ENCODE peak calls at places on chromosomes 13 and 19, in five cellular contexts. H, I, K, M and V are unnamed samples.

GRCh38 chr13:106755542-106755941 is 187.6 kb upstream of the ARGLU1 start:
- DNase-seq in H (no peak), I (no peak), K (no peak), M (no peak), V (no peak)

GRCh38 chr19:30455881-30456280 is 83.7 kb downstream of the ZNF536 start:
- DNase-seq in H (no peak), I (no peak), K (no peak), M (no peak), V (no peak)

GRCh38 chr13:39209731-39210633 is 171.7 kb downstream of the NHLRC3 start:
- DNase-seq in H (no peak), I (no peak), K (no peak), M (no peak), V (no peak)

GRCh38 chr19:38199340-38199739 is 24.7 kb downstream of the DPF1 start:
- DNase-seq in H (no peak), I (no peak), K (no peak), M (no peak), V (no peak)

GRCh38 chr13:24997367-24997967 is 98.5 kb upstream of the PABPC3 start:
- DNase-seq in H (peak; percentile 69), I (peak; percentile 34), K (no peak), M (peak; percentile 28), V (peak; percentile 30)

GRCh38 chr19:17873661-17874422 is 2.1 kb downstream of the SLC5A5 start:
- DNase-seq in H (peak; percentile 72), I (no peak), K (peak; percentile 63), M (no peak), V (peak; percentile 86)

GRCh38 chr13:114035583-114036501 is 62.0 kb upstream of the C13orf46 start:
- DNase-seq in H (no peak), I (peak; percentile 39), K (no peak), M (peak; percentile 40), V (no peak)

GRCh38 chr13:44417876-44418275 is 44.3 kb downstream of the SERP2 start:
- DNase-seq in H (no peak), I (no peak), K (no peak), M (no peak), V (no peak)

GRCh38 chr19:4580961-4581380 is 21.5 kb upstream of the SEMA6B start:
- DNase-seq in H (no peak), I (no peak), K (no peak), M (no peak), V (no peak)

GRCh38 chr13:76944457-76944856 is 3.9 kb upstream of the ACOD1 start:
- DNase-seq in H (no peak), I (peak; percentile 65), K (no peak), M (peak; percentile 58), V (no peak)

GRCh38 chr19:17775245-17775927 is 19.6 kb upstream of the B3GNT3 start:
- DNase-seq in H (peak; percentile 71), I (peak; percentile 37), K (no peak), M (peak; percentile 9), V (no peak)

GRCh38 chr13:76969488-76970365 is 21.4 kb downstream of the ACOD1 start:
- DNase-seq in H (no peak), I (peak; percentile 10), K (no peak), M (peak; percentile 10), V (no peak)

GRCh38 chr13:99582511-99582910 is 81.2 kb downstream of the TM9SF2 start:
- DNase-seq in H (no peak), I (no peak), K (no peak), M (no peak), V (no peak)

GRCh38 chr13:114339779-114340534 is 25.7 kb downstream of the CHAMP1 start:
- DNase-seq in H (peak; percentile 59), I (peak; percentile 57), K (no peak), M (peak; percentile 66), V (no peak)

GRCh38 chr13:110400786-110401533 is 93.9 kb downstream of the COL4A2 start:
- DNase-seq in H (no peak), I (peak; percentile 95), K (no peak), M (peak; percentile 96), V (no peak)

GRCh38 chr19:58154287-58154678 is 3.7 kb upstream of the ZNF329 start:
- DNase-seq in H (peak; percentile 24), I (peak; percentile 42), K (no peak), M (peak; percentile 50), V (peak; percentile 17)

GRCh38 chr19:5078666-5079409 is 109.9 kb downstream of the KDM4B start:
- DNase-seq in H (no peak), I (no peak), K (no peak), M (no peak), V (no peak)

GRCh38 chr13:40484981-40485380 is 181.5 kb downstream of the FOXO1 start:
- DNase-seq in H (peak; percentile 15), I (no peak), K (no peak), M (no peak), V (no peak)

GRCh38 chr13:99922631-99923404 is 48.7 kb downstream of the ZIC5 start:
- DNase-seq in H (peak; percentile 89), I (no peak), K (peak; percentile 72), M (no peak), V (no peak)

GRCh38 chr13:113509989-113510388 is 19.5 kb upstream of the DCUN1D2 start:
- DNase-seq in H (no peak), I (no peak), K (no peak), M (no peak), V (no peak)

GRCh38 chr19:56964526-56964925 is 124.0 kb upstream of the PEG3 start:
- DNase-seq in H (no peak), I (no peak), K (no peak), M (no peak), V (no peak)

GRCh38 chr19:14002571-14003278 is 3.4 kb downstream of the RFX1 start:
- DNase-seq in H (no peak), I (no peak), K (no peak), M (no peak), V (peak; percentile 14)

GRCh38 chr19:11324079-11324661 is 15.3 kb downstream of the RAB3D start:
- DNase-seq in H (peak; percentile 78), I (peak; percentile 99), K (peak; percentile 62), M (peak; percentile 97), V (peak; percentile 70)

GRCh38 chr19:4814625-4815425 is 16.7 kb downstream of the TICAM1 start:
- DNase-seq in H (no peak), I (peak; percentile 64), K (no peak), M (peak; percentile 95), V (no peak)

GRCh38 chr19:43700368-43701015 is 15.4 kb upstream of the IRGC start:
- DNase-seq in H (peak; percentile 67), I (peak; percentile 76), K (no peak), M (peak; percentile 67), V (no peak)

GRCh38 chr19:43697295-43697694 is 18.6 kb upstream of the IRGC start:
- DNase-seq in H (no peak), I (no peak), K (no peak), M (no peak), V (no peak)

GRCh38 chr19:43704002-43704705 is 11.7 kb upstream of the IRGC start:
- DNase-seq in H (peak; percentile 44), I (no peak), K (no peak), M (no peak), V (no peak)

GRCh38 chr19:43695985-43696729 is 19.7 kb upstream of the IRGC start:
- DNase-seq in H (no peak), I (no peak), K (no peak), M (no peak), V (no peak)

DNA sequence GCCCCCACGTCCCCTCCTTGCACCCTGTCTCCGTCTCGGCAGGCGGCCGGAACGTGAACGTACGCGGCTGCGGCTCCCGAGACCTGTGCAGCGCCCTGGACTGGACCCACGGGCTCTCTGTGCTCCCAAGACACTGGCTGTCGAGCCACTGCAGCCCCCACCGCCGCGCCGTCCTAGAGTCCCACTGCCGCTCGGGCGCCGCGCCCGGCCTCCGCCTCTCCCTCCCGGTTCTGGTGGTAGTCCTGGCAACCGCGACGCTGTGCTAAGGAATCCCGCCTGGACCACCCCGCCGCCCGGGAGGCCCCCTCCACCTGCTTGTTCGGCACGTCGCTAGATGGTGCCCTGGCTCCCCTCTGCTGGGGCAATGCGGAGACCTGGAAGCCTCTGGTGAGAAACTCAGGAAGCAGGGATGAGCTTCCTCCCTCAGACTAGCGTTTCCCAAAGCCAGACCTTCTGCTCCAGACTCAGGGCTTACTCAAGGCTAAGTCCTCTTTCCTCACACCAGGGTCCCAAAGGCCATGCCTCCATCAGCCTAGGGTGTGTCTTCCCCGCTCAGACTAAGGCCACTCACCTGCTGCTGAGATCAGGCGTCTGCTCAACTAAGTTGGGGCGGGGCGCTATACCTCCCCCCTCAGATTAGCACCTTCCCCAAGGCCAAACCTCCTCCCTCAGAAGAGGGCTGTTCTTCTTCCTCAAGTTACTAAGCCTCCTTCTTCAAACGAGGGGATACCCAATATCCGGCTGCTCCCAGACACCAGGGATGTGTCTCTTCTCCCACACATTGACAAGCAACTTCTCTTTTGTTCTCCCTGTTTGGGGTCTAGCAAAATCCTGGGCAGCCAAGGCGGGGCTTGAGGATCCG is 16.1 kb upstream of the IRGC start:
- DNase-seq in H (peak; percentile 45), I (peak; percentile 22), K (peak; percentile 68), M (no peak), V (no peak)
- TF ChIP-seq CTCF in H (no peak), I (no peak), K (no peak), M (no peak), V (no peak)

GRCh38 chr13:41811588-41812021 is 149.3 kb downstream of the VWA8 start:
- DNase-seq in H (no peak), I (peak; percentile 20), K (no peak), M (no peak), V (peak; percentile 12)
- TF ChIP-seq CTCF in H (no peak), I (no peak), K (no peak), M (no peak), V (no peak)

GRCh38 chr19:16627194-16627927 is 643 bp downstream of the MED26 start:
- DNase-seq in H (peak; percentile 23), I (peak; percentile 39), K (no peak), M (peak; percentile 14), V (no peak)
- TF ChIP-seq CTCF in H (no peak), I (no peak), K (no peak), M (no peak), V (no peak)

DNA sequence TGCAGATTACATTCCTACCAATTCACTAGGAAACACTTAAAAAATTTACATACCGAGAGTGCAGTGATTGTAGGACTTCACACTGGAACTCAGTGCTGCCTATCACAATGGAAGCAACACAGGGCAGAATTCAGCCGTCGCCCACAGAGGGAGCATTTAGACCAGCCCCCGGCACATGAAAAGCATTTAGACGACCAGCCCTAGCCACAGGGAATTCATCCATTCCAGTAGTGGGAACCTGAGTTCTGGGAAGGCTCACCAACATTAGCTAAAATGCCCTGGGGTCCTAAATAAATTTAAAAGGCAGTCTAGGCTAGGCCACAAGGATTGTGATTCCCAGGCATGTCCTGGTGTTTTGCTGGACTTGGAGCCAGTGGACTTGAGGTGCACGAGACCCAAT is 155.2 kb downstream of the LIG4 start:
- DNase-seq in H (no peak), I (no peak), K (no peak), M (no peak), V (no peak)
- TF ChIP-seq CTCF in H (no peak), I (no peak), K (no peak), M (no peak), V (no peak)

GRCh38 chr19:49213791-49214190 is 56.2 kb downstream of the TRPM4 start:
- DNase-seq in H (no peak), I (no peak), K (no peak), M (no peak), V (no peak)
- TF ChIP-seq CTCF in H (no peak), I (no peak), K (peak; percentile 8), M (no peak), V (no peak)

GRCh38 chr13:34076943-34077703 is 259.2 kb downstream of the RFC3 start:
- DNase-seq in H (no peak), I (peak; percentile 37), K (no peak), M (peak; percentile 73), V (no peak)
- TF ChIP-seq CTCF in H (peak; percentile 5), I (peak; percentile 65), K (peak; percentile 54), M (peak; percentile 72), V (peak; percentile 47)

GRCh38 chr19:47430041-47430802 is 10.9 kb upstream of the MEIS3 start:
- DNase-seq in H (peak; percentile 59), I (peak; percentile 57), K (peak; percentile 82), M (peak; percentile 61), V (no peak)
- TF ChIP-seq CTCF in H (no peak), I (no peak), K (peak; percentile 48), M (peak; percentile 29), V (no peak)